ENCODE peak calls at places on chromosomes 3 and 15, in four cellular contexts. N, E, D and W are unnamed samples.

GRCh38 chr3:141370065-141370533 is 1.8 kb downstream of the ZBTB38 start:
- DNase-seq in N (peak; percentile 79), E (peak; percentile 80), D (peak; percentile 97), W (peak; percentile 93)

GRCh38 chr15:84570164-84570692 is 30.6 kb upstream of the ZSCAN2 start:
- DNase-seq in N (peak; percentile 56), E (peak; percentile 52), D (peak; percentile 54), W (peak; percentile 50)

GRCh38 chr3:188720636-188721035 is 451.1 kb upstream of the TPRG1 start:
- DNase-seq in N (no peak), E (no peak), D (peak; percentile 27), W (peak; percentile 28)

GRCh38 chr3:15967577-15967976 is 169.8 kb upstream of the ANKRD28 start:
- DNase-seq in N (no peak), E (no peak), D (no peak), W (no peak)

GRCh38 chr3:195003006-195003892 is 267.7 kb downstream of the XXYLT1 start:
- DNase-seq in N (no peak), E (no peak), D (peak; percentile 88), W (peak; percentile 42)

GRCh38 chr15:64931381-64931780 is 19.7 kb downstream of the ANKDD1A start:
- DNase-seq in N (no peak), E (no peak), D (no peak), W (no peak)

GRCh38 chr15:31433574-31433973 is 106.9 kb downstream of the KLF13 start:
- DNase-seq in N (no peak), E (no peak), D (no peak), W (no peak)

GRCh38 chr15:78110096-78110495 is 17.7 kb downstream of the SH2D7 start:
- DNase-seq in N (no peak), E (no peak), D (no peak), W (no peak)

GRCh38 chr3:76646921-76647562 is 392.9 kb upstream of the ROBO2 start:
- DNase-seq in N (no peak), E (no peak), D (no peak), W (peak; percentile 11)
- TF ChIP-seq CTCF in N (no peak), E (peak; percentile 21), D (no peak), W (no peak)

GRCh38 chr3:197204729-197205128 is 93.7 kb downstream of the DLG1 start:
- DNase-seq in N (no peak), E (no peak), D (peak; percentile 41), W (no peak)

GRCh38 chr3:197202694-197203093 is 95.7 kb downstream of the DLG1 start:
- DNase-seq in N (no peak), E (no peak), D (no peak), W (no peak)

GRCh38 chr3:197205265-197205664 is 93.1 kb downstream of the DLG1 start:
- DNase-seq in N (no peak), E (no peak), D (no peak), W (no peak)

GRCh38 chr3:197203714-197204146 is 94.7 kb downstream of the DLG1 start:
- DNase-seq in N (no peak), E (no peak), D (no peak), W (no peak)

GRCh38 chr3:197201840-197202452 is 96.5 kb downstream of the DLG1 start:
- DNase-seq in N (no peak), E (no peak), D (no peak), W (no peak)
- TF ChIP-seq CTCF in N (no peak), E (no peak), D (no peak), W (no peak)

GRCh38 chr15:73464602-73465001 is 21.6 kb downstream of the REC114 start:
- DNase-seq in N (peak; percentile 11), E (peak; percentile 18), D (no peak), W (no peak)
- TF ChIP-seq CTCF in N (peak; percentile 61), E (peak; percentile 21), D (peak; percentile 20), W (no peak)

GRCh38 chr15:69344238-69344637 is 45.5 kb downstream of the PAQR5 start:
- DNase-seq in N (no peak), E (no peak), D (no peak), W (no peak)
- TF ChIP-seq CTCF in N (peak; percentile 19), E (no peak), D (no peak), W (no peak)

GRCh38 chr3:111895079-111895478 is 36.0 kb downstream of the PHLDB2 start:
- DNase-seq in N (peak; percentile 12), E (peak; percentile 13), D (peak; percentile 59), W (peak; percentile 63)
- TF ChIP-seq CTCF in N (no peak), E (peak; percentile 16), D (peak; percentile 47), W (peak; percentile 46)

GRCh38 chr3:187064210-187065115 is 74.8 kb downstream of the RPL39L start:
- DNase-seq in N (peak; percentile 77), E (no peak), D (peak; percentile 53), W (peak; percentile 88)
- TF ChIP-seq CTCF in N (no peak), E (no peak), D (no peak), W (no peak)

GRCh38 chr3:41202834-41203345 is 3.6 kb downstream of the CTNNB1 start:
- DNase-seq in N (peak; percentile 13), E (peak; percentile 17), D (peak; percentile 75), W (peak; percentile 76)
- TF ChIP-seq CTCF in N (no peak), E (peak; percentile 30), D (peak; percentile 32), W (peak; percentile 22)